ENCODE peak calls at places on chromosomes 12 and 14, in ten cellular contexts. H, P, X, Z, V, N, W, C, E and K are unnamed samples.
A peak's percentile ranks its signal among the peaks of the same experiment; 100 is the strongest.

GRCh38 chr12:132288516-132289188 is 40.7 kb downstream of the GALNT9 start:
- DNase-seq in Z (no peak), X (no peak), W (no peak), V (no peak), N (no peak), H (no peak), C (no peak), E (no peak), P (no peak), K (no peak)

GRCh38 chr12:10362325-10362724 is 27.5 kb downstream of the KLRK1 start:
- DNase-seq in W (no peak), V (no peak), C (no peak), E (peak; percentile 58), H (no peak), Z (no peak), X (no peak), N (no peak), P (no peak), K (no peak)

GRCh38 chr12:20280515-20280914 is 87.8 kb upstream of the PDE3A start:
- DNase-seq in N (peak; percentile 60), W (no peak), H (no peak), C (no peak), Z (no peak), V (no peak), E (no peak), P (no peak), X (no peak), K (no peak)

GRCh38 chr12:117489671-117490070 is 128.2 kb upstream of the NOS1 start:
- DNase-seq in N (no peak), W (no peak), Z (no peak), P (no peak), X (no peak), V (no peak), H (no peak), E (no peak), C (no peak), K (no peak)

GRCh38 chr12:85468356-85469157 is 188.5 kb downstream of the ALX1 start:
- DNase-seq in C (peak; percentile 3), Z (peak; percentile 78), W (no peak), E (no peak), H (peak; percentile 60), P (peak; percentile 22), X (peak; percentile 10), N (peak; percentile 78), V (peak; percentile 6), K (no peak)

GRCh38 chr14:70086685-70087379 is 101.9 kb downstream of the SLC8A3 start:
- DNase-seq in E (peak; percentile 28), C (no peak), X (no peak), Z (peak; percentile 78), P (no peak), H (no peak), V (no peak), N (peak; percentile 68), W (no peak), K (no peak)

GRCh38 chr14:75301666-75302325 is 23.2 kb downstream of the FOS start:
- DNase-seq in V (no peak), Z (peak; percentile 73), N (peak; percentile 87), H (no peak), X (no peak), W (no peak), C (no peak), P (no peak), E (no peak), K (no peak)

GRCh38 chr12:121241203-121241970 is 31.5 kb downstream of the P2RX4 start:
- DNase-seq in H (no peak), X (no peak), P (no peak), W (no peak), C (no peak), N (no peak), E (no peak), Z (no peak), V (no peak), K (no peak)

GRCh38 chr14:104401785-104402184 is 177.8 kb upstream of the C14orf180 start:
- DNase-seq in X (no peak), Z (no peak), W (no peak), P (no peak), V (no peak), H (no peak), C (no peak), N (no peak), E (no peak), K (no peak)

GRCh38 chr14:71380271-71380670 is 473.0 kb downstream of the PCNX1 start:
- DNase-seq in V (no peak), X (no peak), P (no peak), W (no peak), N (peak; percentile 94), Z (no peak), C (no peak), E (no peak), H (no peak), K (no peak)

GRCh38 chr14:104555621-104556255 is 23.8 kb upstream of the C14orf180 start:
- DNase-seq in E (no peak), W (no peak), P (no peak), X (no peak), C (no peak), V (no peak), H (no peak), Z (no peak), N (no peak), K (peak; percentile 19)

GRCh38 chr12:95838125-95838524 is 20.6 kb upstream of the SNRPF start:
- DNase-seq in P (peak; percentile 65), E (peak; percentile 54), V (no peak), N (peak; percentile 53), Z (peak; percentile 41), H (no peak), C (no peak), W (no peak), X (no peak), K (no peak)

GRCh38 chr14:35687335-35687939 is 121.7 kb downstream of the RALGAPA1 start:
- DNase-seq in V (no peak), H (peak; percentile 19), E (peak; percentile 14), N (peak; percentile 73), P (peak; percentile 33), Z (peak; percentile 73), C (peak; percentile 6), W (no peak), X (no peak), K (no peak)

GRCh38 chr14:53608369-53608768 is 348.3 kb downstream of the BMP4 start:
- DNase-seq in W (no peak), X (no peak), V (no peak), E (no peak), P (no peak), C (no peak), Z (peak; percentile 67), N (no peak), H (no peak), K (no peak)

GRCh38 chr14:55747186-55747585 is 167.2 kb downstream of the KTN1 start:
- DNase-seq in H (no peak), X (no peak), C (no peak), W (no peak), N (no peak), P (no peak), Z (no peak), E (no peak), V (no peak), K (no peak)

GRCh38 chr14:55605793-55606192 is 25.8 kb downstream of the KTN1 start:
- DNase-seq in X (no peak), E (no peak), V (no peak), P (no peak), C (no peak), N (no peak), W (no peak), Z (no peak), H (peak; percentile 42), K (no peak)

GRCh38 chr12:44972746-44973421 is 78.0 kb downstream of the DBX2 start:
- DNase-seq in X (no peak), P (no peak), H (no peak), C (no peak), Z (peak; percentile 28), N (peak; percentile 8), W (no peak), E (no peak), V (no peak), K (no peak)

GRCh38 chr12:1851126-1851791 is 30.9 kb downstream of the LRTM2 start:
- DNase-seq in C (no peak), H (peak; percentile 73), P (no peak), V (no peak), E (no peak), W (no peak), N (peak; percentile 71), X (no peak), Z (no peak), K (no peak)

GRCh38 chr14:79011091-79011919 is 841.1 kb downstream of the NRXN3 start:
- DNase-seq in C (no peak), W (no peak), Z (peak; percentile 69), H (no peak), X (no peak), E (peak; percentile 26), P (peak; percentile 51), N (peak; percentile 58), V (no peak), K (no peak)

GRCh38 chr14:81831128-81831815 is 297.6 kb upstream of the SEL1L start:
- DNase-seq in V (no peak), W (no peak), Z (peak; percentile 51), H (no peak), P (no peak), C (no peak), N (peak; percentile 46), E (no peak), X (no peak), K (no peak)

GRCh38 chr14:92724516-92725340 is 23.7 kb downstream of the LGMN start:
- DNase-seq in W (no peak), Z (peak; percentile 53), E (no peak), N (peak; percentile 45), X (no peak), P (no peak), V (no peak), H (no peak), C (no peak), K (no peak)

GRCh38 chr14:36217732-36218131 is 41.2 kb upstream of the PTCSC3 start:
- DNase-seq in X (no peak), W (no peak), H (no peak), P (no peak), E (no peak), N (no peak), Z (no peak), C (no peak), V (no peak), K (no peak)

GRCh38 chr12:89775336-89776005 is 66.8 kb upstream of the ATP2B1 start:
- DNase-seq in X (no peak), V (no peak), W (no peak), C (no peak), E (no peak), N (no peak), P (no peak), H (no peak), Z (peak; percentile 25), K (no peak)

GRCh38 chr12:104653730-104654328 is 197.1 kb downstream of the CHST11 start:
- DNase-seq in H (no peak), X (no peak), P (no peak), N (no peak), E (peak; percentile 11), Z (no peak), V (no peak), W (no peak), C (peak; percentile 11), K (peak; percentile 24)

GRCh38 chr12:95884998-95885397 is 26.2 kb downstream of the SNRPF start:
- DNase-seq in C (no peak), H (no peak), W (no peak), Z (no peak), P (no peak), E (no peak), X (no peak), V (no peak), N (no peak), K (no peak)

GRCh38 chr12:57993030-57993429 is 51.7 kb downstream of the ATP23 start:
- DNase-seq in X (no peak), N (peak; percentile 9), E (no peak), Z (no peak), W (no peak), V (no peak), P (no peak), C (no peak), H (no peak), K (no peak)

GRCh38 chr14:24327303-24327702 is 7.6 kb downstream of the ADCY4 start:
- DNase-seq in W (no peak), N (no peak), V (no peak), P (no peak), H (no peak), X (no peak), C (no peak), E (no peak), Z (no peak), K (no peak)

GRCh38 chr12:124758266-124759200 is 105.1 kb downstream of the SCARB1 start:
- DNase-seq in N (no peak), C (no peak), Z (no peak), V (no peak), W (no peak), H (no peak), P (peak; percentile 83), X (no peak), E (peak; percentile 80), K (no peak)